ENCODE peak calls at places on chromosomes 16 and 17, in eight cellular contexts. F is brain microvascular endothelial cell, D is WERI-Rb-1, M is mammary epithelial cell, G is Karpas-422, Z is adrenal gland, I is prostate gland, H is psoas muscle. S is an unnamed sample.

GRCh38 chr17:28726396-28726911 is 421 bp upstream of the TLCD1 start:
- DNase-seq in H (no peak), I (peak; percentile 47), D (peak; percentile 68), M (peak; percentile 73), F (peak; percentile 28), Z (no peak), G (peak; percentile 94), S (peak; percentile 91)

GRCh38 chr17:65783845-65784334 is 222.4 kb upstream of the AXIN2 start:
- DNase-seq in Z (no peak), I (peak; percentile 45), F (peak; percentile 87), H (no peak), M (peak; percentile 80), D (no peak), G (no peak), S (peak; percentile 89)

GRCh38 chr16:56675685-56676210 is 6.1 kb downstream of the MT1H start:
- DNase-seq in G (no peak), I (no peak), D (no peak), Z (no peak), F (no peak), H (no peak), M (no peak), S (no peak)

GRCh38 chr16:14101415-14101814 is 30.3 kb downstream of the MRTFB start:
- DNase-seq in H (no peak), D (no peak), M (no peak), F (no peak), I (no peak), Z (no peak), G (no peak), S (no peak)

GRCh38 chr16:87489434-87490045 is 3.3 kb downstream of the ZCCHC14 start:
- DNase-seq in G (no peak), F (no peak), M (no peak), H (no peak), I (no peak), Z (no peak), D (no peak), S (no peak)

GRCh38 chr16:83633285-83633684 is 174.5 kb upstream of the HSBP1 start:
- DNase-seq in M (no peak), D (no peak), G (no peak), H (no peak), F (no peak), Z (no peak), I (no peak), S (no peak)

GRCh38 chr16:53626816-53627215 is 76.8 kb downstream of the RPGRIP1L start:
- DNase-seq in M (no peak), D (no peak), G (no peak), Z (no peak), F (no peak), I (no peak), H (no peak), S (no peak)

GRCh38 chr17:58527949-58528348 is 13.5 kb upstream of the MTMR4 start:
- DNase-seq in G (no peak), M (peak; percentile 49), F (peak; percentile 63), Z (no peak), D (no peak), I (no peak), H (no peak), S (peak; percentile 70)

GRCh38 chr16:1311738-1312458 is 2.5 kb downstream of the UBE2I start:
- DNase-seq in I (no peak), Z (peak; percentile 74), G (no peak), D (no peak), M (no peak), F (no peak), H (no peak), S (no peak)

DNA sequence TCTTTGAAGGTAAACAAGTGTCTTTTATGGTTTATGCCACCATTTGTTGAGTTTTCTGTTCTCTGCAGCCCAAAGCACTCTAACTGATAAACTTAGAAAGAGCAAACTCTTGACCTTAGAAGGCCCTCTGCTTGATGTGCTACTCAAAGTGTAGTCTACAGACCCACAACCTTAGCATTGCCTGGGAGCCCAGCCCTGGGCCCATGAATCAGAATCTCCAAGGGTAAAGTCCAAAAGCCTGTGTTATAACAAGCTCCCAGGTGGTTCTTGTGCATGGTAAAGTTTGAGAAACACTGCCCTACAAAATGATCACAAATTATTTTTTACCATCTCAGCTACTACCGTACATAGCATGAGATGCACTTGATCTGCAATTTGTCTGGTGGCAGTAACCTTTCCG is 6.0 kb downstream of the TOX3 start:
- DNase-seq in H (no peak), G (no peak), I (no peak), D (no peak), M (no peak), F (no peak), Z (no peak), S (no peak)
- H3K27ac ChIP-seq in H (no peak overlapping the region), G (no peak overlapping the region), I (no peak overlapping the region), D (no peak overlapping the region), M (no peak overlapping the region), F (no peak overlapping the region), Z (no peak overlapping the region), S (no peak overlapping the region)

DNA sequence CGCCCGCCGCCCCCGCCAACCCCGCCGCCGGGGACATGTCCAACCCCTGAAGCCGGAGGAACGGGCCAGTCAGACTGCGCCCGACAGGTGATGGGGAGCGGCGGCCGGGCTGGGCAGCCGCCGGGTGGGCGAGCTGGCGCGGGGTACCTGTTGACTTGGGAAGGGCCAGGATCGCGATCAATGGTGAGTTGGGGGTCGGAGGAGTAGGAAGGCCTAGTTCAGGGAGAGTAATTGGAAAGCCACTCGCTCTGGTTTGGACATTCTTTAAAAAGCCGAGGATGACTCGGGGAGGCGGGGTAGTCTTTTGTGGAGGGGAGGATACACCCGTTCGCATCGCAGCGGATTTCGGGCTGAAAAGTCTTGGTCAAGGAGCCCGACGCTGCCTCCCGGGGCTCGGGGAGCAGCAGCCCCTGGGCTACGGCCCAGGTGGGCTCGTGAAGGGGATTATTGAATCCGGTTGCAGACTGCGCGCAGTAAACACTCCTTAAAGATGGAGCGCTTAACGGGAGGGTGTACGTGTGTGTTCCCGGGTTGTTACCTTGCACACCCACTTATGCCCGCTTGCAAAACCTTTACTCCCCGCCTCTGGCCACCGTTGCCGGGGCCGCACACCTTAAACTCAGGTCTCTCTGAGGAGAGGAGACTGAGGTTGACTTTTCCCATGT is 123.8 kb downstream of the GOSR1 start:
- DNase-seq in I (no peak), D (peak; percentile 25), G (peak; percentile 64), M (peak; percentile 55), H (no peak), Z (no peak), F (no peak), S (no peak)
- H3K27ac ChIP-seq in I (peak overlapping the region; percentile 99), D (peak overlapping the region; percentile 93), G (peak overlapping the region; percentile 82), M (peak overlapping the region; percentile 49), H (peak overlapping the region; percentile 81), Z (peak overlapping the region; percentile 97), F (peak overlapping the region; percentile 40), S (no peak overlapping the region)

GRCh38 chr17:39064814-39065213 is 86.6 kb downstream of the PLXDC1 start:
- DNase-seq in M (no peak), D (no peak), F (no peak), Z (no peak), I (no peak), H (no peak), G (no peak), S (no peak)
- H3K27ac ChIP-seq in M (no peak overlapping the region), D (no peak overlapping the region), F (no peak overlapping the region), Z (no peak overlapping the region), I (no peak overlapping the region), H (no peak overlapping the region), G (no peak overlapping the region), S (no peak overlapping the region)

DNA sequence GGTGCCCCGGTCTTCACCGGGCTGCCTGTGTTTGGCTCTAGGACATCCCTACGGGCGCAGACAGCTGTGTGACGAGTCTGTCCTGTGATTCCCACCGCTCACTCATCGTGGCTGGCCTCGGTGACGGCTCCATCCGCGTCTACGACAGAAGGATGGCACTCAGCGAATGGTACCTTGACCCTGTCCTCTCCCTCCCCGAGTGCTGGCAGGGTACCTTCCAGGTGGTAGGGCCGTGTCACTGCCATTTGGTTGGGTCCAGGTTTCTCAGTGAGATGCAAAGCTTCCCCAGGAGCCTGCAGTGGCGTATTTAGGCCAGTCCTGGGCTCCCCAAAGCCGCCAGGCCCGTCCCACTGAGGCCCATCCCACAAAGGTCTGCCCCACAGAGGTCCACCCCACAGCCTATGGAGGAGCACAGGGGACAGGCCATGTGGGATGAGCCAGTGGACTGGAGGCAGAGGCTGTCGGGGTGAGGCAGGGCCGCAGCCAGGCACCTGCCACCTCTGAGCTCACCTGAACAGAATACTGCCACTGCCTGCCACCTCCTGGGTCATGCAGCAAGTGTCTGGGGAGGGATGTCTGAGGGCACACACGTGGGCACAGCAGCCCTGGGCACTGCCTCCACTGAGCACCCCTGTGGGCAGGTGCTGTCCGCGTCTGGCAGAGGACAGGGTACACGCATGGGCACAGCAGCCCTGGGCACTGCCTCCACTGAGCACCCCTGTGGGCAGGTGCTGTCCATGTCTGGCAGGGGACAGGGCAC is 31.4 kb upstream of the CHMP6 start:
- DNase-seq in F (no peak), Z (no peak), M (no peak), D (no peak), G (no peak), H (no peak), I (no peak), S (no peak)
- H3K27ac ChIP-seq in F (no peak overlapping the region), Z (no peak overlapping the region), M (no peak overlapping the region), D (no peak overlapping the region), G (no peak overlapping the region), H (peak overlapping the region; percentile 81), I (peak overlapping the region; percentile 76), S (no peak overlapping the region)

DNA sequence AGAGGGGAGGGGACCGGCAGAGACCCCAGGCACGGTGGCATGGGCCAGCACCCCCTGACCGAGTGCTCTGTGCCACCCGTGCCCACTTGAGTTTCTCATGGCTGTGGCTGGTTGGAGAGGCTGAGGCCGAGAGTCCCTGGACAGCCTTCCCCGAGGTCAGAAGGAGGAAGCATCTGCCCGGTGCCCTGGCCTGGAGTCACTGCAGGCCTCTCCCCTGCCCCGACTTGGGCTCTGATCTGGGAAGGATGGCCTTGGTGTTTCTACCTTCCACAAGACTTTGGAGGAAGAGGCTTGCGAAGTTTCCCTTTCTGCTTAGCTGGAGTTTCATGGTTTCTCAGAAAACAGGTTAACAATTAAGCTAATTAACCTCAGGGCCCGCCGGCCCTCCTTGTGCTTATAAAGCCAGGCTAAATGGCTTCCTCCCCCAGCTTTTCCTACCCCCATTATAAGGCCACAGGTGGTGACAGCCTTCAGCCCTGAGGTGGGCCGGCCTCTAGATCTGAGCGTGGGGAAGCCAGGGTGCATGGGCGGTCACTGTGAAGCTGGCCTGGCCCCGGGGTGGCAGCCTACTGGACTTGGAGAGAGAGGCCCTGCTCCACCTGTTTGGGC is 17.3 kb downstream of the LLGL2 start:
- DNase-seq in D (peak; percentile 10), M (no peak), G (no peak), Z (no peak), I (no peak), F (no peak), H (no peak), S (no peak)
- H3K27ac ChIP-seq in D (peak overlapping the region; percentile 23), M (no peak overlapping the region), G (no peak overlapping the region), Z (no peak overlapping the region), I (no peak overlapping the region), F (no peak overlapping the region), H (no peak overlapping the region), S (no peak overlapping the region)

DNA sequence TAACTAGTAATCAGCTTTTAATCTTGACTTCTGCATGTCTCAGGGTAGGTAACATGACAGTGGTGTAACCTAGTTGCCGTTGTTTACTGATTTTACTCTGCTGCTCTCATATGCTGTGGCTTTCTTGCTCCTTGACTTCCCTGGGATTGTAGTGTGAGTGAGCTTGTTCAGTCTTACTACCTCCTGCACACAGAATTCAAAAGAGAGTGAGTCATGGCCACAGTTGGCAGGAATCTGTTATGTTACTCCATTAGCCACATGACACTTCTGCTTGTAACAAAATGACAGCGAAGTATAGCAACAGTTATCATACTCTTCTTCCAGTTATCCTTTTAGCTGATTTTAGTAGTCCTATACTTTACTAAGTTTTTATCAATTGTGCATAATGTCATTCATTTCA is 18.8 kb downstream of the TNRC6A start:
- DNase-seq in D (no peak), G (no peak), M (peak; percentile 88), H (no peak), F (peak; percentile 91), I (peak; percentile 10), Z (peak; percentile 81), S (peak; percentile 80)
- H3K27ac ChIP-seq in D (no peak overlapping the region), G (no peak overlapping the region), M (no peak overlapping the region), H (peak overlapping the region; percentile 86), F (peak overlapping the region; percentile 10), I (no peak overlapping the region), Z (peak overlapping the region; percentile 64), S (peak overlapping the region; percentile 55)